ENCODE peak calls at places on chromosomes 11 and 22, in seven cellular contexts. One of them, this sample, is unnamed.
A peak's percentile ranks its signal among the peaks of the same experiment; 100 is the strongest.

GRCh38 chr22:45007247-45007945 is 2.4 kb downstream of the PHF21B start:
- DNase-seq in CD8-positive, alpha-beta memory T cell: no peak
- DNase-seq in cardiac fibroblast: peak; percentile 26
- DNase-seq in kidney: peak; percentile 81
- DNase-seq in spleen: no peak
- DNase-seq in OCI-LY7: no peak
- DNase-seq in AG09309: no peak
- DNase-seq in this sample: no peak

GRCh38 chr11:34219862-34220490 is 114.5 kb downstream of the NAT10 start:
- DNase-seq in CD8-positive, alpha-beta memory T cell: no peak
- DNase-seq in cardiac fibroblast: no peak
- DNase-seq in kidney: no peak
- DNase-seq in spleen: no peak
- DNase-seq in OCI-LY7: no peak
- DNase-seq in AG09309: no peak
- DNase-seq in this sample: no peak

GRCh38 chr11:13188179-13188578 is 89.4 kb upstream of the BMAL1 start:
- DNase-seq in CD8-positive, alpha-beta memory T cell: no peak
- DNase-seq in cardiac fibroblast: no peak
- DNase-seq in kidney: no peak
- DNase-seq in spleen: no peak
- DNase-seq in OCI-LY7: no peak
- DNase-seq in AG09309: no peak
- DNase-seq in this sample: no peak

GRCh38 chr22:46908641-46909107 is 146.2 kb downstream of the TBC1D22A start:
- DNase-seq in CD8-positive, alpha-beta memory T cell: no peak
- DNase-seq in cardiac fibroblast: no peak
- DNase-seq in kidney: no peak
- DNase-seq in spleen: no peak
- DNase-seq in OCI-LY7: no peak
- DNase-seq in AG09309: no peak
- DNase-seq in this sample: no peak

GRCh38 chr22:46419754-46420571 is 84.4 kb downstream of the TRMU start:
- DNase-seq in CD8-positive, alpha-beta memory T cell: no peak
- DNase-seq in cardiac fibroblast: no peak
- DNase-seq in kidney: no peak
- DNase-seq in spleen: no peak
- DNase-seq in OCI-LY7: no peak
- DNase-seq in AG09309: no peak
- DNase-seq in this sample: no peak

GRCh38 chr11:104694259-104695070 is 203.8 kb downstream of the CASP12 start:
- DNase-seq in CD8-positive, alpha-beta memory T cell: no peak
- DNase-seq in cardiac fibroblast: peak; percentile 59
- DNase-seq in kidney: no peak
- DNase-seq in spleen: no peak
- DNase-seq in OCI-LY7: no peak
- DNase-seq in AG09309: no peak
- DNase-seq in this sample: no peak

GRCh38 chr11:59380263-59381059 is 21.8 kb downstream of the OR5AN1 start:
- DNase-seq in CD8-positive, alpha-beta memory T cell: no peak
- DNase-seq in cardiac fibroblast: no peak
- DNase-seq in kidney: no peak
- DNase-seq in spleen: no peak
- DNase-seq in OCI-LY7: no peak
- DNase-seq in AG09309: no peak
- DNase-seq in this sample: no peak

GRCh38 chr22:38941488-38941987 is 15.9 kb upstream of the APOBEC3A start:
- DNase-seq in CD8-positive, alpha-beta memory T cell: no peak
- DNase-seq in cardiac fibroblast: no peak
- DNase-seq in kidney: peak; percentile 48
- DNase-seq in spleen: no peak
- DNase-seq in OCI-LY7: no peak
- DNase-seq in AG09309: no peak
- DNase-seq in this sample: peak; percentile 25

GRCh38 chr11:112292785-112293407 is 32.2 kb upstream of the PLET1 start:
- DNase-seq in CD8-positive, alpha-beta memory T cell: no peak
- DNase-seq in cardiac fibroblast: peak; percentile 92
- DNase-seq in kidney: no peak
- DNase-seq in spleen: no peak
- DNase-seq in OCI-LY7: no peak
- DNase-seq in AG09309: peak; percentile 90
- DNase-seq in this sample: peak; percentile 44

GRCh38 chr11:24588075-24588474 is 91.2 kb downstream of the LUZP2 start:
- DNase-seq in CD8-positive, alpha-beta memory T cell: no peak
- DNase-seq in cardiac fibroblast: peak; percentile 58
- DNase-seq in kidney: no peak
- DNase-seq in spleen: no peak
- DNase-seq in OCI-LY7: no peak
- DNase-seq in AG09309: no peak
- DNase-seq in this sample: no peak

GRCh38 chr22:50481440-50482106 is at the start of gene ADM2:
- DNase-seq in CD8-positive, alpha-beta memory T cell: peak; percentile 62
- DNase-seq in cardiac fibroblast: no peak
- DNase-seq in kidney: peak; percentile 84
- DNase-seq in spleen: peak; percentile 93
- DNase-seq in OCI-LY7: peak; percentile 55
- DNase-seq in AG09309: no peak
- DNase-seq in this sample: peak; percentile 62

GRCh38 chr11:130886704-130887103 is 29.6 kb downstream of the SNX19 start:
- DNase-seq in CD8-positive, alpha-beta memory T cell: no peak
- DNase-seq in cardiac fibroblast: no peak
- DNase-seq in kidney: no peak
- DNase-seq in spleen: no peak
- DNase-seq in OCI-LY7: no peak
- DNase-seq in AG09309: no peak
- DNase-seq in this sample: no peak

GRCh38 chr11:17314232-17314547 is 37.4 kb upstream of the NCR3LG1 start:
- DNase-seq in CD8-positive, alpha-beta memory T cell: no peak
- DNase-seq in cardiac fibroblast: peak; percentile 88
- DNase-seq in kidney: no peak
- DNase-seq in spleen: no peak
- DNase-seq in OCI-LY7: no peak
- DNase-seq in AG09309: peak; percentile 67
- DNase-seq in this sample: no peak

GRCh38 chr11:13238879-13239514 is 38.6 kb upstream of the BMAL1 start:
- DNase-seq in CD8-positive, alpha-beta memory T cell: peak; percentile 45
- DNase-seq in cardiac fibroblast: peak; percentile 66
- DNase-seq in kidney: no peak
- DNase-seq in spleen: no peak
- DNase-seq in OCI-LY7: peak; percentile 54
- DNase-seq in AG09309: no peak
- DNase-seq in this sample: peak; percentile 54

GRCh38 chr11:114987171-114987760 is 308.9 kb downstream of the NXPE2 start:
- DNase-seq in CD8-positive, alpha-beta memory T cell: no peak
- DNase-seq in cardiac fibroblast: no peak
- DNase-seq in kidney: no peak
- DNase-seq in spleen: no peak
- DNase-seq in OCI-LY7: no peak
- DNase-seq in AG09309: no peak
- DNase-seq in this sample: no peak

GRCh38 chr11:114984611-114985163 is 306.4 kb downstream of the NXPE2 start:
- DNase-seq in CD8-positive, alpha-beta memory T cell: no peak
- DNase-seq in cardiac fibroblast: no peak
- DNase-seq in kidney: no peak
- DNase-seq in spleen: no peak
- DNase-seq in OCI-LY7: no peak
- DNase-seq in AG09309: no peak
- DNase-seq in this sample: no peak

GRCh38 chr11:114989536-114989935 is 311.2 kb downstream of the NXPE2 start:
- DNase-seq in CD8-positive, alpha-beta memory T cell: no peak
- DNase-seq in cardiac fibroblast: no peak
- DNase-seq in kidney: no peak
- DNase-seq in spleen: no peak
- DNase-seq in OCI-LY7: no peak
- DNase-seq in AG09309: no peak
- DNase-seq in this sample: no peak

GRCh38 chr11:114986365-114986764 is 308.0 kb downstream of the NXPE2 start:
- DNase-seq in CD8-positive, alpha-beta memory T cell: no peak
- DNase-seq in cardiac fibroblast: no peak
- DNase-seq in kidney: no peak
- DNase-seq in spleen: no peak
- DNase-seq in OCI-LY7: no peak
- DNase-seq in AG09309: no peak
- DNase-seq in this sample: no peak

DNA sequence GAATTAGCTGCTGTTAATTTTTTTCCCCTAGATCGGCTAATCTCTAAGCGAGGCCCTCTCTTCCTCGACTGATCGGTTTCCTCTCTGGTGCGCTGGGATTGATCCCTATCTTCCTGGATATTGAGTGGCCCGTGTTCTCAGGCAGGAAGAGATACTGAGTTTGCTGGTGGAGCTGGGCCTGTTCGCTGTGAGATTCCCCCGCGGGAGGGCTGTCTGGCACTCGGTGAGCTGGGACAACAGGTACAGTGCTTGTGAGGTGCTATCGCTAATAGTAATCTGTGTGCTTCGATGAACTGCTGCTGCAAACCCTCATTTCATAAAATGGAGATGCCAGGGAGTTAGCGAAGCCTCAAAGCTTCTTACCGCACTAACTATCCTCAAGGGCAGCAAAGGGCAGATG is 310.3 kb downstream of the NXPE2 start:
- DNase-seq in CD8-positive, alpha-beta memory T cell: no peak
- DNase-seq in cardiac fibroblast: no peak
- DNase-seq in kidney: no peak
- DNase-seq in spleen: no peak
- DNase-seq in OCI-LY7: no peak
- DNase-seq in AG09309: no peak
- DNase-seq in this sample: no peak
- H3K4me3 ChIP-seq in CD8-positive, alpha-beta memory T cell: no peak overlapping the region
- H3K4me3 ChIP-seq in cardiac fibroblast: no peak overlapping the region
- H3K4me3 ChIP-seq in kidney: no peak overlapping the region
- H3K4me3 ChIP-seq in spleen: no peak overlapping the region
- H3K4me3 ChIP-seq in OCI-LY7: no peak overlapping the region
- H3K4me3 ChIP-seq in AG09309: no peak overlapping the region
- H3K4me3 ChIP-seq in this sample: no peak overlapping the region

GRCh38 chr11:66050581-66051231 is 1.5 kb upstream of the SF3B2 start:
- DNase-seq in CD8-positive, alpha-beta memory T cell: no peak
- DNase-seq in cardiac fibroblast: no peak
- DNase-seq in kidney: no peak
- DNase-seq in spleen: peak; percentile 58
- DNase-seq in OCI-LY7: no peak
- DNase-seq in AG09309: no peak
- DNase-seq in this sample: no peak
- H3K4me3 ChIP-seq in CD8-positive, alpha-beta memory T cell: no peak overlapping the region
- H3K4me3 ChIP-seq in cardiac fibroblast: no peak overlapping the region
- H3K4me3 ChIP-seq in kidney: no peak overlapping the region
- H3K4me3 ChIP-seq in spleen: peak overlapping the region; percentile 100
- H3K4me3 ChIP-seq in OCI-LY7: peak overlapping the region; percentile 83
- H3K4me3 ChIP-seq in AG09309: no peak overlapping the region
- H3K4me3 ChIP-seq in this sample: no peak overlapping the region

GRCh38 chr11:4025957-4026324 is 68.7 kb upstream of the RRM1 start:
- DNase-seq in CD8-positive, alpha-beta memory T cell: no peak
- DNase-seq in cardiac fibroblast: peak; percentile 48
- DNase-seq in kidney: no peak
- DNase-seq in spleen: no peak
- DNase-seq in OCI-LY7: no peak
- DNase-seq in AG09309: no peak
- DNase-seq in this sample: no peak
- H3K4me3 ChIP-seq in CD8-positive, alpha-beta memory T cell: no peak overlapping the region
- H3K4me3 ChIP-seq in cardiac fibroblast: no peak overlapping the region
- H3K4me3 ChIP-seq in kidney: no peak overlapping the region
- H3K4me3 ChIP-seq in spleen: no peak overlapping the region
- H3K4me3 ChIP-seq in OCI-LY7: no peak overlapping the region
- H3K4me3 ChIP-seq in AG09309: no peak overlapping the region
- H3K4me3 ChIP-seq in this sample: no peak overlapping the region

DNA sequence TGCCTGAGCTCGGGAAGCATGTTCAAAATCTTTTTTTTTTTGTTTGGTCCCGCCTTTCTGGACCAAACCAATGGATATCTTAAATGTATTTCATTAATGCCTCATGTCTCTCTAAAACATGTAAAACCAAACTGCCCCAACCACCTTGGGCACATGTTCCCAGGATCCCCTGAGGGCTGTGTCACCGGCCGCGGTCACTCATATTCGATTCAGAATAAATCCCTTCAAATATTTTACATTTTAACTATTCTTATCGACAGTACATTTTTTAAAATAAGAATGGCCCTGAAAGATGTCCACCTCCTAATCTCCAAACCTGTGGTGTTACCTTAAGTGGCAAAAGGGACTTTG is 2.1 kb downstream of the RNH1 start:
- DNase-seq in CD8-positive, alpha-beta memory T cell: no peak
- DNase-seq in cardiac fibroblast: no peak
- DNase-seq in kidney: no peak
- DNase-seq in spleen: no peak
- DNase-seq in OCI-LY7: no peak
- DNase-seq in AG09309: no peak
- DNase-seq in this sample: no peak
- H3K4me3 ChIP-seq in CD8-positive, alpha-beta memory T cell: no peak overlapping the region
- H3K4me3 ChIP-seq in cardiac fibroblast: peak overlapping the region; percentile 70
- H3K4me3 ChIP-seq in kidney: peak overlapping the region; percentile 95
- H3K4me3 ChIP-seq in spleen: peak overlapping the region; percentile 79
- H3K4me3 ChIP-seq in OCI-LY7: peak overlapping the region; percentile 95
- H3K4me3 ChIP-seq in AG09309: peak overlapping the region; percentile 76
- H3K4me3 ChIP-seq in this sample: peak overlapping the region; percentile 88

GRCh38 chr22:26952654-26953379 is 295.4 kb downstream of the MIAT start:
- DNase-seq in CD8-positive, alpha-beta memory T cell: no peak
- DNase-seq in cardiac fibroblast: no peak
- DNase-seq in kidney: no peak
- DNase-seq in spleen: no peak
- DNase-seq in OCI-LY7: no peak
- DNase-seq in AG09309: no peak
- DNase-seq in this sample: no peak

GRCh38 chr22:26956346-26956745 is 299.0 kb downstream of the MIAT start:
- DNase-seq in CD8-positive, alpha-beta memory T cell: no peak
- DNase-seq in cardiac fibroblast: no peak
- DNase-seq in kidney: no peak
- DNase-seq in spleen: no peak
- DNase-seq in OCI-LY7: no peak
- DNase-seq in AG09309: no peak
- DNase-seq in this sample: no peak

GRCh38 chr22:26957176-26957575 is 299.8 kb downstream of the MIAT start:
- DNase-seq in CD8-positive, alpha-beta memory T cell: no peak
- DNase-seq in cardiac fibroblast: no peak
- DNase-seq in kidney: no peak
- DNase-seq in spleen: no peak
- DNase-seq in OCI-LY7: no peak
- DNase-seq in AG09309: no peak
- DNase-seq in this sample: no peak

GRCh38 chr22:26952004-26952403 is 294.6 kb downstream of the MIAT start:
- DNase-seq in CD8-positive, alpha-beta memory T cell: no peak
- DNase-seq in cardiac fibroblast: no peak
- DNase-seq in kidney: no peak
- DNase-seq in spleen: no peak
- DNase-seq in OCI-LY7: no peak
- DNase-seq in AG09309: no peak
- DNase-seq in this sample: no peak

GRCh38 chr22:26953380-26953807 is 296.0 kb downstream of the MIAT start:
- DNase-seq in CD8-positive, alpha-beta memory T cell: no peak
- DNase-seq in cardiac fibroblast: no peak
- DNase-seq in kidney: no peak
- DNase-seq in spleen: no peak
- DNase-seq in OCI-LY7: no peak
- DNase-seq in AG09309: no peak
- DNase-seq in this sample: no peak
- H3K4me3 ChIP-seq in CD8-positive, alpha-beta memory T cell: no peak overlapping the region
- H3K4me3 ChIP-seq in cardiac fibroblast: no peak overlapping the region
- H3K4me3 ChIP-seq in kidney: no peak overlapping the region
- H3K4me3 ChIP-seq in spleen: no peak overlapping the region
- H3K4me3 ChIP-seq in OCI-LY7: no peak overlapping the region
- H3K4me3 ChIP-seq in AG09309: no peak overlapping the region
- H3K4me3 ChIP-seq in this sample: no peak overlapping the region